ENCODE peak calls at places on chromosome 7, in four cellular contexts. L is adipocyte, O is AG04450, U is lung. P is an unnamed sample.

GRCh38 chr7:134724606-134725005 is 54.8 kb upstream of the CALD1 start:
- DNase-seq in L (peak), O (no peak), U (no peak), P (no peak)

GRCh38 chr7:137717045-137717444 is 129.7 kb downstream of the DGKI start:
- DNase-seq in L (no peak), O (no peak), U (no peak), P (no peak)

GRCh38 chr7:70712942-70713341 is 419.0 kb upstream of the GALNT17 start:
- DNase-seq in O (no peak), L (no peak), U (no peak), P (no peak)

GRCh38 chr7:55191926-55192692 is 173.0 kb upstream of the LANCL2 start:
- DNase-seq in O (no peak), L (no peak), U (no peak), P (no peak)

GRCh38 chr7:36726311-36726710 is 2.0 kb upstream of the AOAH start:
- DNase-seq in U (no peak), O (no peak), L (no peak), P (no peak)

GRCh38 chr7:84088669-84089278 is 105.8 kb downstream of the SEMA3A start:
- DNase-seq in L (no peak), O (no peak), U (no peak), P (no peak)

GRCh38 chr7:85469446-85469970 is 282.7 kb upstream of the SEMA3D start:
- DNase-seq in U (no peak), L (peak), O (no peak), P (no peak)

GRCh38 chr7:101835136-101835535 is 17.7 kb downstream of the CUX1 start:
- DNase-seq in O (no peak), L (no peak), U (no peak), P (no peak)

GRCh38 chr7:105958037-105958436 is 5.0 kb upstream of the CDHR3 start:
- DNase-seq in U (no peak), L (no peak), O (no peak), P (no peak)

GRCh38 chr7:34162017-34162565 is 256.8 kb downstream of the BMPER start:
- DNase-seq in O (no peak), L (no peak), U (no peak), P (no peak)

GRCh38 chr7:1460757-1461639 is 1.7 kb upstream of the MICALL2 start:
- DNase-seq in O (no peak), U (peak), L (no peak), P (no peak)

GRCh38 chr7:73715648-73716317 is 3.7 kb downstream of the STX1A start:
- DNase-seq in L (peak), U (no peak), O (peak), P (peak)

GRCh38 chr7:38322461-38322860 is 49.0 kb upstream of the TARP start:
- DNase-seq in U (no peak), O (no peak), L (no peak), P (no peak)

GRCh38 chr7:20201380-20201779 is 15.8 kb downstream of the MACC1 start:
- DNase-seq in U (no peak), L (no peak), O (no peak), P (no peak)

GRCh38 chr7:107130487-107131220 is 38.1 kb upstream of the HBP1 start:
- DNase-seq in U (no peak), L (no peak), O (no peak), P (no peak)

GRCh38 chr7:31263363-31263762 is 77.2 kb downstream of the NEUROD6 start:
- DNase-seq in L (no peak), U (no peak), O (no peak), P (no peak)

GRCh38 chr7:143372070-143372469 is 9.1 kb upstream of the ZYX start:
- DNase-seq in L (no peak), U (no peak), O (no peak), P (peak)

GRCh38 chr7:51256244-51256781 is 60.3 kb downstream of the COBL start:
- DNase-seq in U (no peak), O (no peak), L (no peak), P (no peak)

GRCh38 chr7:91083855-91084644 is 180.2 kb upstream of the FZD1 start:
- DNase-seq in L (peak), O (no peak), U (no peak), P (no peak)

GRCh38 chr7:27953361-27953760 is 213.4 kb downstream of the TAX1BP1 start:
- DNase-seq in L (no peak), O (no peak), U (no peak), P (no peak)

GRCh38 chr7:70040971-70041766 is 442.9 kb downstream of the AUTS2 start:
- DNase-seq in O (no peak), L (peak), U (no peak), P (no peak)

GRCh38 chr7:76352193-76352592 is 6.6 kb downstream of the YWHAG start:
- DNase-seq in O (no peak), U (no peak), L (no peak), P (no peak)

GRCh38 chr7:54252256-54253035 is 289.7 kb upstream of the VSTM2A start:
- DNase-seq in L (no peak), O (no peak), U (no peak), P (no peak)

GRCh38 chr7:122674502-122674901 is 24.4 kb downstream of the RNF133 start:
- DNase-seq in U (no peak), L (peak), O (no peak), P (no peak)

GRCh38 chr7:152128252-152128651 is 102.8 kb downstream of the GALNT11 start:
- DNase-seq in L (no peak), U (no peak), O (no peak), P (no peak)

GRCh38 chr7:151246161-151247015 is 2.1 kb downstream of the SMARCD3 start:
- DNase-seq in L (no peak), U (no peak), O (no peak), P (no peak)

GRCh38 chr7:106623846-106624245 is 37.1 kb downstream of the CCDC71L start:
- DNase-seq in L (peak), U (no peak), O (peak), P (no peak)

GRCh38 chr7:77797734-77798393 is 370 bp downstream of the TMEM60 start:
- DNase-seq in L (no peak), O (no peak), U (no peak), P (no peak)

GRCh38 chr7:11760372-11760771 is 71.6 kb downstream of the THSD7A start:
- DNase-seq in O (no peak), L (peak), U (no peak), P (no peak)

GRCh38 chr7:32500922-32501341 is 5.6 kb downstream of the AVL9 start:
- DNase-seq in U (no peak), O (no peak), L (peak), P (no peak)

GRCh38 chr7:74306737-74307469 is 17.7 kb downstream of the CLIP2 start:
- DNase-seq in U (no peak), O (no peak), L (peak), P (no peak)

GRCh38 chr7:120916116-120916515 is 34.5 kb upstream of the ING3 start:
- DNase-seq in O (no peak), U (no peak), L (no peak), P (no peak)

GRCh38 chr7:100141554-100141949 is 7.2 kb upstream of the LAMTOR4 start:
- DNase-seq in U (no peak), L (no peak), O (no peak), P (no peak)